ENCODE peak calls at places on chromosomes 16 and 17, in nine cellular contexts. W is stomach; F is lung; K is left ventricle myocardium inferior; N is fibroblast of lung; T is cardiac muscle cell; U is CD8-positive, alpha-beta T cell; V is breast epithelium; J is A673. X is an unnamed sample.

GRCh38 chr17:43324205-43324893 is 74.4 kb upstream of the ARL4D start:
- DNase-seq in F (no peak), K (no peak), U (no peak), V (no peak), W (no peak), T (no peak), J (no peak), N (no peak), X (no peak)

GRCh38 chr16:66605177-66605999 is 884 bp downstream of the CMTM3 start:
- DNase-seq in W (peak; percentile 40), N (peak; percentile 18), J (peak; percentile 24), U (peak; percentile 43), F (peak; percentile 45), K (peak; percentile 74), V (no peak), T (peak; percentile 45), X (peak; percentile 63)

GRCh38 chr16:75555213-75555706 is 792 bp downstream of the TMEM231 start:
- DNase-seq in K (peak; percentile 84), N (peak; percentile 91), F (peak; percentile 84), V (peak; percentile 74), W (peak; percentile 67), U (no peak), J (peak; percentile 88), T (peak; percentile 94), X (peak; percentile 4)

GRCh38 chr16:70437017-70437581 is 1.8 kb downstream of the ST3GAL2 start:
- DNase-seq in F (no peak), J (peak; percentile 75), K (no peak), T (peak; percentile 94), W (no peak), N (peak; percentile 88), V (no peak), U (no peak), X (no peak)

GRCh38 chr17:50423553-50424159 is 2.4 kb upstream of the ACSF2 start:
- DNase-seq in K (no peak), N (peak; percentile 94), F (peak; percentile 60), V (peak; percentile 72), T (peak; percentile 94), U (no peak), J (peak; percentile 84), W (no peak), X (no peak)

GRCh38 chr16:58332997-58333700 is 38.3 kb upstream of the PRSS54 start:
- DNase-seq in U (no peak), T (no peak), K (no peak), W (no peak), V (no peak), N (no peak), F (no peak), J (no peak), X (no peak)

GRCh38 chr16:85872666-85873561 is 26.0 kb upstream of the IRF8 start:
- DNase-seq in J (no peak), U (no peak), V (no peak), T (no peak), K (peak; percentile 38), W (no peak), N (no peak), F (no peak), X (no peak)

GRCh38 chr16:49600976-49601375 is 227.4 kb downstream of the C16orf78 start:
- DNase-seq in W (no peak), F (no peak), V (no peak), T (no peak), N (no peak), J (no peak), U (no peak), K (no peak), X (no peak)

GRCh38 chr17:44044092-44044491 is 22.4 kb downstream of the LSM12 start:
- DNase-seq in J (no peak), K (no peak), W (no peak), F (no peak), T (peak; percentile 50), V (no peak), N (peak; percentile 51), U (no peak), X (no peak)

GRCh38 chr16:69691980-69692911 is 34.1 kb downstream of the NQO1 start:
- DNase-seq in U (no peak), K (no peak), T (peak; percentile 19), W (no peak), V (no peak), N (no peak), F (no peak), J (no peak), X (no peak)

GRCh38 chr17:81232616-81233241 is 6.1 kb downstream of the TEPSIN start:
- DNase-seq in U (no peak), T (no peak), W (no peak), K (no peak), V (no peak), N (no peak), F (no peak), J (no peak), X (no peak)

GRCh38 chr17:8430966-8431365 is 4.7 kb upstream of the NDEL1 start:
- DNase-seq in U (no peak), F (peak; percentile 44), V (peak; percentile 87), W (no peak), T (peak; percentile 88), K (peak; percentile 58), N (peak; percentile 30), J (peak; percentile 9), X (no peak)

DNA sequence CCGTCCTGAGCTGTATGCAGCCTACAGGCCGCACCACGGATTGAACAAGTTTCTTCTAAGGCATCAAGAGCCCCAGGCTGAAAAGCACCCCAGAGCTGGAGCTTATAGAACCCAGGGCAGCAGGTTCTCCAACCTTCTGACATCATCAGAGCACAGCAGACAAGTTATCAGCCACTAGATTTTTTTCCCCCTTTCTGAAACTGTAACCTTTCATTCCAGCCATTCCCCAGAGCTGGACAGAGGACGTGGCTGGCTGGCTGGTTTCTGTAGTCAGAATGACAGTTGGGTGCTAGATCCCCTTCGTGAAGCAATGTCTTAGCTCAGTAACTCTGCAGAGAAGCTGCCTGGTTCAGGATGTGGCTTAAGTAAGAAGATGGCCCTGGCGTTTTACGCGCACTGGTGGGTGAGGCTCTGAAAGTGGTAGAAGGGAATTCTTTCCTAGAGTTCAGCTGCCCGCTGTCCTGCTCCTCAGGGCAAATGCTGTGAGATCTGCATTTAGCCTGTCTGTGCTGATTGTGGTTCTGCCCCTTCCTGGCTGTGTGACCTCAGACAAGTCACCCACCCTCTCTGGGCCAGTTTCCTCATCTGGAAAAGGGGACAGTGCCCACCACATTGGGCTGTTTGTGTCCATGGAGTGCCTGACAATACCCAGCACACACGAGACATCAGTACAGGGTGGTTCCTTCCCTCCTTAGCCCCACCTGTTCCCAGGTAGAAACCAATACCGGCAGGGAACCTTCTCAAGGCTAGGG is 9.1 kb downstream of the DEXI start:
- DNase-seq in K (no peak), N (no peak), U (no peak), J (no peak), T (no peak), F (no peak), W (no peak), V (no peak), X (no peak)
- H3K4me3 ChIP-seq in K (no peak overlapping the region), N (no peak overlapping the region), U (no peak overlapping the region), J (no peak overlapping the region), T (no peak overlapping the region), F (no peak overlapping the region), W (no peak overlapping the region), V (no peak overlapping the region), X (no peak overlapping the region)

GRCh38 chr17:79843475-79843916 is 4.3 kb upstream of the CBX4 start:
- DNase-seq in N (no peak), T (no peak), V (no peak), W (no peak), U (no peak), F (no peak), K (no peak), J (no peak), X (no peak)

GRCh38 chr17:79844869-79845600 is 5.8 kb upstream of the CBX4 start:
- DNase-seq in N (no peak), V (no peak), K (peak; percentile 54), W (peak; percentile 60), U (peak; percentile 44), F (no peak), J (peak; percentile 60), T (peak; percentile 49), X (peak; percentile 42)

GRCh38 chr17:79842656-79843474 is 3.6 kb upstream of the CBX4 start:
- DNase-seq in U (no peak), W (no peak), K (no peak), V (no peak), N (peak; percentile 22), J (peak; percentile 70), F (no peak), T (peak; percentile 14), X (peak; percentile 42)

GRCh38 chr17:79845601-79845949 is 6.3 kb upstream of the CBX4 start:
- DNase-seq in W (no peak), K (no peak), J (no peak), F (no peak), U (no peak), V (no peak), T (peak; percentile 46), N (no peak), X (no peak)

GRCh38 chr17:79843917-79844815 is 4.9 kb upstream of the CBX4 start:
- DNase-seq in J (no peak), K (peak; percentile 78), N (peak; percentile 68), F (no peak), V (no peak), W (peak; percentile 70), U (no peak), T (peak; percentile 86), X (no peak)
- H3K4me1 ChIP-seq in J (peaks cover 50% of the 10 kb centered on the region), K (peaks cover 62% of the 10 kb centered on the region), N (peaks cover 4% of the 10 kb centered on the region), F (peaks cover 24% of the 10 kb centered on the region), V (peaks cover 17% of the 10 kb centered on the region), W (peaks cover 67% of the 10 kb centered on the region), U (peaks cover 49% of the 10 kb centered on the region), T (peaks cover 10% of the 10 kb centered on the region), X (peaks cover 44% of the 10 kb centered on the region)

GRCh38 chr17:31788571-31788946 is 70.5 kb downstream of the COPRS start:
- DNase-seq in T (no peak), J (no peak), V (peak; percentile 31), U (no peak), N (no peak), F (no peak), W (no peak), K (no peak), X (no peak)

GRCh38 chr17:31789707-31790505 is 69.1 kb downstream of the COPRS start:
- DNase-seq in W (no peak), V (no peak), K (no peak), N (no peak), J (no peak), U (no peak), F (no peak), T (no peak), X (no peak)

GRCh38 chr17:31788956-31789355 is 70.1 kb downstream of the COPRS start:
- DNase-seq in F (no peak), W (no peak), K (no peak), N (no peak), T (no peak), V (no peak), J (no peak), U (no peak), X (no peak)

GRCh38 chr17:31787857-31788570 is 71.0 kb downstream of the COPRS start:
- DNase-seq in J (no peak), U (no peak), F (peak; percentile 36), K (no peak), N (peak; percentile 87), T (peak; percentile 90), W (no peak), V (peak; percentile 54), X (no peak)

GRCh38 chr17:31787082-31787481 is 72.0 kb downstream of the COPRS start:
- DNase-seq in U (no peak), J (no peak), K (no peak), F (no peak), V (no peak), W (no peak), T (no peak), N (no peak), X (no peak)
- H3K27ac ChIP-seq in U (no peak overlapping the region), J (no peak overlapping the region), K (no peak overlapping the region), F (no peak overlapping the region), V (no peak overlapping the region), W (no peak overlapping the region), T (no peak overlapping the region), N (no peak overlapping the region), X (no peak overlapping the region)

GRCh38 chr17:36608794-36609497 is 7.6 kb downstream of the MRM1 start:
- DNase-seq in N (peak; percentile 72), K (peak; percentile 27), T (peak; percentile 77), W (no peak), U (no peak), V (no peak), J (peak; percentile 32), F (no peak), X (no peak)
- H3K4me3 ChIP-seq in N (no peak overlapping the region), K (no peak overlapping the region), T (no peak overlapping the region), W (no peak overlapping the region), U (no peak overlapping the region), V (no peak overlapping the region), J (no peak overlapping the region), F (no peak overlapping the region), X (no peak overlapping the region)

X was measured in CD8-positive, alpha-beta memory T cell.